ENCODE peak calls at places on chromosome 20, in six cellular contexts. S is PC-3, H is GM23248, L is hepatocyte, P is neural progenitor cell, D is OCI-LY7. Q is an unnamed sample.

GRCh38 chr20:39318911-39319310 is 356.8 kb downstream of the DHX35 start:
- DNase-seq in S (no peak), H (no peak), L (no peak), P (no peak), D (no peak), Q (no peak)

GRCh38 chr20:20235681-20236080 is 132.2 kb upstream of the INSM1 start:
- DNase-seq in S (no peak), H (no peak), L (no peak), P (no peak), D (no peak), Q (no peak)

GRCh38 chr20:47246061-47246460 is 110.4 kb downstream of the ZMYND8 start:
- DNase-seq in S (no peak), H (no peak), L (no peak), P (no peak), D (no peak), Q (no peak)

GRCh38 chr20:61956396-61957342 is 109.0 kb downstream of the TAF4 start:
- DNase-seq in S (no peak), H (no peak), L (no peak), P (no peak), D (no peak), Q (no peak)

GRCh38 chr20:8007490-8007889 is 12.1 kb downstream of the TMX4 start:
- DNase-seq in S (no peak), H (no peak), L (no peak), P (no peak), D (no peak), Q (no peak)

GRCh38 chr20:8912731-8913130 is 156.2 kb upstream of the PLCB4 start:
- DNase-seq in S (no peak), H (no peak), L (no peak), P (no peak), D (no peak), Q (no peak)

GRCh38 chr20:17680128-17680835 is 1.8 kb downstream of the RRBP1 start:
- DNase-seq in S (peak), H (peak), L (peak), P (peak), D (no peak), Q (no peak)

GRCh38 chr20:23251779-23252178 is 98.8 kb upstream of the NXT1 start:
- DNase-seq in S (no peak), H (no peak), L (no peak), P (no peak), D (no peak), Q (no peak)

GRCh38 chr20:51700809-51701285 is 67.3 kb downstream of the ATP9A start:
- DNase-seq in S (peak), H (peak), L (peak), P (peak), D (peak), Q (peak)

GRCh38 chr20:10802201-10802600 is 128.4 kb upstream of the JAG1 start:
- DNase-seq in S (no peak), H (no peak), L (no peak), P (no peak), D (no peak), Q (no peak)

GRCh38 chr20:56807118-56807517 is 178.0 kb downstream of the TFAP2C start:
- DNase-seq in S (no peak), H (no peak), L (no peak), P (peak), D (no peak), Q (no peak)

GRCh38 chr20:62350098-62350628 is 16.9 kb downstream of the LAMA5 start:
- DNase-seq in S (peak), H (no peak), L (peak), P (no peak), D (no peak), Q (no peak)

GRCh38 chr20:50044353-50044960 is 61.7 kb downstream of the SNAI1 start:
- DNase-seq in S (no peak), H (no peak), L (no peak), P (no peak), D (no peak), Q (no peak)

GRCh38 chr20:871436-871835 is 37.9 kb downstream of the FAM110A start:
- DNase-seq in S (no peak), H (no peak), L (no peak), P (no peak), D (no peak), Q (no peak)

GRCh38 chr20:10005885-10006284 is 28.9 kb upstream of the ANKEF1 start:
- DNase-seq in S (no peak), H (no peak), L (no peak), P (no peak), D (no peak), Q (no peak)

GRCh38 chr20:24948939-24949679 is at the start of gene CST7:
- DNase-seq in S (peak), H (no peak), L (no peak), P (no peak), D (peak), Q (no peak)

GRCh38 chr20:4836473-4836872 is 114.8 kb downstream of the PRND start:
- DNase-seq in S (no peak), H (no peak), L (no peak), P (no peak), D (no peak), Q (no peak)

GRCh38 chr20:4820833-4821518 is 99.3 kb downstream of the PRND start:
- DNase-seq in S (peak), H (peak), L (no peak), P (no peak), D (no peak), Q (no peak)

GRCh38 chr20:58352454-58352853 is 36.6 kb upstream of the VAPB start:
- DNase-seq in S (no peak), H (no peak), L (no peak), P (no peak), D (no peak), Q (no peak)

GRCh38 chr20:60372282-60372681 is 414.1 kb downstream of the CDH26 start:
- DNase-seq in S (no peak), H (no peak), L (no peak), P (no peak), D (no peak), Q (no peak)

GRCh38 chr20:37095108-37095608 is 639 bp downstream of the RBL1 start:
- DNase-seq in S (no peak), H (peak), L (peak), P (peak), D (peak), Q (peak)

GRCh38 chr20:21396045-21396893 is 1.1 kb downstream of the NKX2-4 start:
- DNase-seq in S (no peak), H (no peak), L (peak), P (peak), D (no peak), Q (no peak)

GRCh38 chr20:22526512-22527012 is 57.8 kb downstream of the FOXA2 start:
- DNase-seq in S (no peak), H (no peak), L (no peak), P (no peak), D (no peak), Q (no peak)

GRCh38 chr20:62752181-62752670 is 43.6 kb downstream of the NTSR1 start:
- DNase-seq in S (no peak), H (no peak), L (no peak), P (peak), D (no peak), Q (no peak)

GRCh38 chr20:11660673-11661072 is 257.0 kb upstream of the BTBD3 start:
- DNase-seq in S (no peak), H (no peak), L (no peak), P (no peak), D (no peak), Q (no peak)

GRCh38 chr20:433300-433975 is 25.3 kb downstream of the RBCK1 start:
- DNase-seq in S (no peak), H (peak), L (no peak), P (no peak), D (no peak), Q (no peak)

GRCh38 chr20:61117725-61118124 is 134.3 kb upstream of the CDH4 start:
- DNase-seq in S (no peak), H (peak), L (peak), P (no peak), D (no peak), Q (no peak)

GRCh38 chr20:37567671-37568588 is 40.3 kb upstream of the BLCAP start:
- DNase-seq in S (peak), H (peak), L (no peak), P (peak), D (no peak), Q (no peak)

GRCh38 chr20:2283706-2284423 is 11.9 kb upstream of the TGM3 start:
- DNase-seq in S (peak), H (peak), L (peak), P (no peak), D (no peak), Q (no peak)

GRCh38 chr20:43669332-43669731 is 2.4 kb downstream of the MYBL2 start:
- DNase-seq in S (peak), H (peak), L (no peak), P (no peak), D (peak), Q (no peak)
- TF ChIP-seq EZH2phosphoT487 in S (no peak), H (no peak), L (no peak), P (no peak), D (no peak), Q (no peak)

GRCh38 chr20:43571310-43571709 is 12.5 kb downstream of the SGK2 start:
- DNase-seq in S (no peak), H (no peak), L (no peak), P (no peak), D (peak), Q (no peak)

GRCh38 chr20:43571771-43572170 is 12.9 kb downstream of the SGK2 start:
- DNase-seq in S (no peak), H (no peak), L (no peak), P (no peak), D (no peak), Q (no peak)

GRCh38 chr20:43579861-43580793 is 10.6 kb upstream of the IFT52 start:
- DNase-seq in S (peak), H (no peak), L (no peak), P (no peak), D (no peak), Q (no peak)

GRCh38 chr20:43572891-43573290 is 14.1 kb downstream of the SGK2 start:
- DNase-seq in S (no peak), H (no peak), L (no peak), P (no peak), D (no peak), Q (no peak)

GRCh38 chr20:43576108-43576507 is 14.6 kb upstream of the IFT52 start:
- DNase-seq in S (no peak), H (no peak), L (no peak), P (no peak), D (no peak), Q (no peak)
- TF ChIP-seq EZH2phosphoT487 in S (no peak), H (no peak), L (no peak), P (no peak), D (no peak), Q (no peak)

DNA sequence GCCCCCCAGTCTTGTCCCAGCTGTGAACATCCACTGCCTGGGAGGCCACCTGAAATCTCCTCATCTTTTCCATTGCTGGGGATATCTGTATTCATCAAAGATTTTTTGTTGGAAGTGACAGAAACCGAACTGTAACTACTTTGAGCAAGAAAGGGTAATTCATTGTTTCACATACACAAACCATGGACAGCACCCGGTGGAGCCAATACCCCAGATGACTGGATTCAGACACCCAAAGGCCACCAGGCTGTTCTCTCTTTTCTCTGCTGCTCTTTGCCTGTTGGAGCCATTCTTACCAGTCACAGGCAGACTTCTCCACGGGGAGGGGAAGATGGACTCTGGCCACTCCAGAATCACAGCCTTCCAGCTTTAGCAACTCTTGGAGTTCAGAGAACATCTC is 11.7 kb upstream of the RALY start:
- DNase-seq in S (no peak), H (no peak), L (no peak), P (no peak), D (no peak), Q (no peak)
- TF ChIP-seq EZH2phosphoT487 in S (no peak), H (no peak), L (no peak), P (no peak), D (no peak), Q (no peak)

GRCh38 chr20:16212790-16213189 is 360.5 kb downstream of the KIF16B start:
- DNase-seq in S (no peak), H (no peak), L (no peak), P (no peak), D (no peak), Q (no peak)
- TF ChIP-seq EZH2phosphoT487 in S (no peak), H (no peak), L (no peak), P (no peak), D (no peak), Q (no peak)

DNA sequence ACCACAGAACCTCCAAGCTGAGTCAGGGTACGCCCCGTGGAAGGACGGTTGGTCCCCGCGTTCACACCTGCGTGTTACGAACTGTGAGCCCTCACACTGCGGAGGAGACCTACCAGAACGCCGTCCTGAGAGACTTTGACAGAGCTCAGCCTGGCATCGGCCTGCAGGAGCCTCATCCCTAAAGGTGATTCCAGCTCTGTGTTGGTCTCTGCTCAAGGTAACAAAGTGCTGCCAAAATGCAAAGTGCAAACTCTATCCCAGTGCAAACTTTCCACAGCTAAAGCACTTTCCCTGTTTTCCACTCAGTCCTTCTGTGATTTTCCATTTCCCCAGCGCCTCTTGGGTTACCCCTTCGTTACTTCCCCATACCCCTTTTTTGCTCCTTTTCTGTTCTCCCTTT is 8.6 kb upstream of the ZBTB46 start:
- DNase-seq in S (no peak), H (no peak), L (no peak), P (no peak), D (no peak), Q (no peak)
- TF ChIP-seq EZH2phosphoT487 in S (no peak), H (no peak), L (no peak), P (no peak), D (no peak), Q (no peak)